ENCODE peak calls at places on chromosomes 16 and 17, in eight cellular contexts. One of them, this sample, is unnamed.

GRCh38 chr17:4980644-4981216 is 6.7 kb downstream of the CAMTA2 start:
- DNase-seq in IMR-90: peak; percentile 46
- DNase-seq in HFFc6: no peak
- DNase-seq in left ventricle myocardium inferior: no peak
- DNase-seq in AG09319: no peak
- DNase-seq in pancreas: no peak
- DNase-seq in progenitor cell of endocrine pancreas: peak; percentile 46
- DNase-seq in foreskin fibroblast: peak; percentile 66
- DNase-seq in this sample: peak; percentile 64

GRCh38 chr16:25501530-25502255 is 190.1 kb upstream of the HS3ST4 start:
- DNase-seq in IMR-90: no peak
- DNase-seq in HFFc6: no peak
- DNase-seq in foreskin fibroblast: peak; percentile 2
- DNase-seq in AG09319: no peak
- DNase-seq in progenitor cell of endocrine pancreas: no peak
- DNase-seq in pancreas: no peak
- DNase-seq in left ventricle myocardium inferior: no peak
- DNase-seq in this sample: no peak

GRCh38 chr17:43360376-43360738 is 38.4 kb upstream of the ARL4D start:
- DNase-seq in IMR-90: peak; percentile 97
- DNase-seq in progenitor cell of endocrine pancreas: no peak
- DNase-seq in foreskin fibroblast: peak; percentile 78
- DNase-seq in pancreas: no peak
- DNase-seq in HFFc6: peak; percentile 97
- DNase-seq in AG09319: peak; percentile 57
- DNase-seq in left ventricle myocardium inferior: no peak
- DNase-seq in this sample: no peak

GRCh38 chr16:89383095-89384003 is 107.0 kb downstream of the ANKRD11 start:
- DNase-seq in AG09319: no peak
- DNase-seq in pancreas: peak; percentile 65
- DNase-seq in left ventricle myocardium inferior: peak; percentile 49
- DNase-seq in HFFc6: no peak
- DNase-seq in IMR-90: peak; percentile 47
- DNase-seq in progenitor cell of endocrine pancreas: peak; percentile 21
- DNase-seq in foreskin fibroblast: peak; percentile 73
- DNase-seq in this sample: no peak

GRCh38 chr17:83096401-83097220 is 17.2 kb downstream of the METRNL start:
- DNase-seq in IMR-90: no peak
- DNase-seq in pancreas: peak; percentile 86
- DNase-seq in AG09319: no peak
- DNase-seq in left ventricle myocardium inferior: no peak
- DNase-seq in foreskin fibroblast: peak; percentile 14
- DNase-seq in progenitor cell of endocrine pancreas: no peak
- DNase-seq in HFFc6: no peak
- DNase-seq in this sample: no peak

GRCh38 chr16:10572611-10573010 is 7.8 kb downstream of the EMP2 start:
- DNase-seq in pancreas: no peak
- DNase-seq in progenitor cell of endocrine pancreas: no peak
- DNase-seq in AG09319: no peak
- DNase-seq in HFFc6: no peak
- DNase-seq in left ventricle myocardium inferior: no peak
- DNase-seq in IMR-90: no peak
- DNase-seq in foreskin fibroblast: no peak
- DNase-seq in this sample: no peak

GRCh38 chr16:71367243-71367976 is 8.9 kb downstream of the CALB2 start:
- DNase-seq in HFFc6: peak; percentile 55
- DNase-seq in AG09319: no peak
- DNase-seq in foreskin fibroblast: peak; percentile 38
- DNase-seq in left ventricle myocardium inferior: no peak
- DNase-seq in progenitor cell of endocrine pancreas: peak; percentile 40
- DNase-seq in IMR-90: peak; percentile 21
- DNase-seq in pancreas: peak; percentile 30
- DNase-seq in this sample: peak; percentile 70

GRCh38 chr16:8863594-8864424 is 5.0 kb downstream of the CARHSP1 start:
- DNase-seq in foreskin fibroblast: peak; percentile 44
- DNase-seq in IMR-90: no peak
- DNase-seq in pancreas: peak; percentile 90
- DNase-seq in progenitor cell of endocrine pancreas: no peak
- DNase-seq in left ventricle myocardium inferior: peak; percentile 45
- DNase-seq in AG09319: no peak
- DNase-seq in HFFc6: no peak
- DNase-seq in this sample: no peak

GRCh38 chr17:69593716-69594115 is 179.2 kb downstream of the MAP2K6 start:
- DNase-seq in HFFc6: no peak
- DNase-seq in pancreas: no peak
- DNase-seq in IMR-90: no peak
- DNase-seq in AG09319: no peak
- DNase-seq in foreskin fibroblast: no peak
- DNase-seq in progenitor cell of endocrine pancreas: no peak
- DNase-seq in left ventricle myocardium inferior: no peak
- DNase-seq in this sample: no peak

GRCh38 chr17:50909765-50910661 is 43.9 kb upstream of the TOB1 start:
- DNase-seq in pancreas: no peak
- DNase-seq in left ventricle myocardium inferior: no peak
- DNase-seq in HFFc6: no peak
- DNase-seq in IMR-90: no peak
- DNase-seq in progenitor cell of endocrine pancreas: no peak
- DNase-seq in AG09319: no peak
- DNase-seq in foreskin fibroblast: no peak
- DNase-seq in this sample: no peak

GRCh38 chr16:46916980-46917379 is 32.8 kb downstream of the GPT2 start:
- DNase-seq in AG09319: no peak
- DNase-seq in pancreas: no peak
- DNase-seq in foreskin fibroblast: no peak
- DNase-seq in progenitor cell of endocrine pancreas: no peak
- DNase-seq in IMR-90: peak; percentile 15
- DNase-seq in HFFc6: no peak
- DNase-seq in left ventricle myocardium inferior: no peak
- DNase-seq in this sample: no peak

GRCh38 chr17:45284176-45285140 is 22.6 kb upstream of the SPATA32 start:
- DNase-seq in left ventricle myocardium inferior: peak; percentile 75
- DNase-seq in progenitor cell of endocrine pancreas: no peak
- DNase-seq in IMR-90: no peak
- DNase-seq in pancreas: no peak
- DNase-seq in foreskin fibroblast: no peak
- DNase-seq in HFFc6: no peak
- DNase-seq in AG09319: no peak
- DNase-seq in this sample: no peak

GRCh38 chr16:70253291-70254094 is 1.8 kb upstream of the EXOSC6 start:
- DNase-seq in IMR-90: peak; percentile 36
- DNase-seq in pancreas: no peak
- DNase-seq in progenitor cell of endocrine pancreas: no peak
- DNase-seq in AG09319: no peak
- DNase-seq in foreskin fibroblast: peak; percentile 74
- DNase-seq in left ventricle myocardium inferior: no peak
- DNase-seq in HFFc6: peak; percentile 24
- DNase-seq in this sample: peak; percentile 60

GRCh38 chr16:48081656-48082055 is 74.1 kb downstream of the ABCC12 start:
- DNase-seq in AG09319: peak; percentile 11
- DNase-seq in IMR-90: peak; percentile 90
- DNase-seq in HFFc6: peak; percentile 89
- DNase-seq in pancreas: no peak
- DNase-seq in left ventricle myocardium inferior: no peak
- DNase-seq in foreskin fibroblast: peak; percentile 92
- DNase-seq in progenitor cell of endocrine pancreas: no peak
- DNase-seq in this sample: no peak

GRCh38 chr16:56793504-56793903 is 63.6 kb downstream of the NUP93 start:
- DNase-seq in AG09319: no peak
- DNase-seq in left ventricle myocardium inferior: no peak
- DNase-seq in progenitor cell of endocrine pancreas: no peak
- DNase-seq in foreskin fibroblast: peak; percentile 69
- DNase-seq in pancreas: no peak
- DNase-seq in HFFc6: peak; percentile 50
- DNase-seq in IMR-90: peak; percentile 51
- DNase-seq in this sample: no peak

GRCh38 chr16:12819126-12820117 is 15.7 kb upstream of the CPPED1 start:
- DNase-seq in IMR-90: peak; percentile 36
- DNase-seq in foreskin fibroblast: peak; percentile 68
- DNase-seq in progenitor cell of endocrine pancreas: peak; percentile 56
- DNase-seq in AG09319: peak; percentile 15
- DNase-seq in left ventricle myocardium inferior: peak; percentile 59
- DNase-seq in HFFc6: peak; percentile 33
- DNase-seq in pancreas: peak; percentile 46
- DNase-seq in this sample: peak; percentile 78

GRCh38 chr17:39601758-39602532 is 5.8 kb downstream of the NEUROD2 start:
- DNase-seq in HFFc6: no peak
- DNase-seq in AG09319: no peak
- DNase-seq in IMR-90: no peak
- DNase-seq in progenitor cell of endocrine pancreas: no peak
- DNase-seq in pancreas: no peak
- DNase-seq in foreskin fibroblast: no peak
- DNase-seq in left ventricle myocardium inferior: no peak
- DNase-seq in this sample: no peak

GRCh38 chr17:27633312-27634025 is 2.5 kb downstream of the LGALS9 start:
- DNase-seq in pancreas: peak; percentile 40
- DNase-seq in progenitor cell of endocrine pancreas: no peak
- DNase-seq in IMR-90: peak; percentile 12
- DNase-seq in left ventricle myocardium inferior: no peak
- DNase-seq in foreskin fibroblast: peak; percentile 37
- DNase-seq in AG09319: no peak
- DNase-seq in HFFc6: no peak
- DNase-seq in this sample: no peak

GRCh38 chr16:27826081-27826892 is 237.2 kb downstream of the GSG1L start:
- DNase-seq in IMR-90: no peak
- DNase-seq in left ventricle myocardium inferior: no peak
- DNase-seq in progenitor cell of endocrine pancreas: no peak
- DNase-seq in AG09319: no peak
- DNase-seq in foreskin fibroblast: no peak
- DNase-seq in HFFc6: no peak
- DNase-seq in pancreas: no peak
- DNase-seq in this sample: no peak

GRCh38 chr17:2996208-2996855 is 67.1 kb downstream of the OR1D5 start:
- DNase-seq in progenitor cell of endocrine pancreas: no peak
- DNase-seq in IMR-90: peak; percentile 65
- DNase-seq in HFFc6: no peak
- DNase-seq in foreskin fibroblast: peak; percentile 57
- DNase-seq in left ventricle myocardium inferior: no peak
- DNase-seq in AG09319: no peak
- DNase-seq in pancreas: peak; percentile 65
- DNase-seq in this sample: no peak

GRCh38 chr16:1346422-1347285 is 5.0 kb downstream of the TSR3 start:
- DNase-seq in progenitor cell of endocrine pancreas: no peak
- DNase-seq in left ventricle myocardium inferior: no peak
- DNase-seq in foreskin fibroblast: peak; percentile 36
- DNase-seq in HFFc6: no peak
- DNase-seq in IMR-90: no peak
- DNase-seq in AG09319: no peak
- DNase-seq in pancreas: peak; percentile 14
- DNase-seq in this sample: no peak
- TF ChIP-seq CTCF in progenitor cell of endocrine pancreas: no peak
- TF ChIP-seq CTCF in left ventricle myocardium inferior: no peak
- TF ChIP-seq CTCF in foreskin fibroblast: peak; percentile 5
- TF ChIP-seq CTCF in HFFc6: peak; percentile 49
- TF ChIP-seq CTCF in IMR-90: peak; percentile 12
- TF ChIP-seq CTCF in AG09319: no peak
- TF ChIP-seq CTCF in pancreas: no peak
- TF ChIP-seq CTCF in this sample: no peak

GRCh38 chr17:149231-149630 is 11.9 kb downstream of the SCGB1C2 start:
- DNase-seq in foreskin fibroblast: no peak
- DNase-seq in left ventricle myocardium inferior: no peak
- DNase-seq in AG09319: no peak
- DNase-seq in pancreas: peak; percentile 4
- DNase-seq in progenitor cell of endocrine pancreas: peak; percentile 3
- DNase-seq in IMR-90: no peak
- DNase-seq in HFFc6: no peak
- DNase-seq in this sample: no peak
- TF ChIP-seq CTCF in foreskin fibroblast: no peak
- TF ChIP-seq CTCF in left ventricle myocardium inferior: no peak
- TF ChIP-seq CTCF in AG09319: no peak
- TF ChIP-seq CTCF in pancreas: no peak
- TF ChIP-seq CTCF in progenitor cell of endocrine pancreas: no peak
- TF ChIP-seq CTCF in IMR-90: no peak
- TF ChIP-seq CTCF in HFFc6: no peak
- TF ChIP-seq CTCF in this sample: no peak

GRCh38 chr17:61158372-61158771 is 241.3 kb upstream of the TBX2 start:
- DNase-seq in foreskin fibroblast: no peak
- DNase-seq in progenitor cell of endocrine pancreas: no peak
- DNase-seq in AG09319: no peak
- DNase-seq in left ventricle myocardium inferior: no peak
- DNase-seq in pancreas: no peak
- DNase-seq in IMR-90: no peak
- DNase-seq in HFFc6: no peak
- DNase-seq in this sample: no peak

GRCh38 chr17:61155590-61156181 is 244.0 kb upstream of the TBX2 start:
- DNase-seq in IMR-90: no peak
- DNase-seq in pancreas: no peak
- DNase-seq in foreskin fibroblast: no peak
- DNase-seq in progenitor cell of endocrine pancreas: no peak
- DNase-seq in left ventricle myocardium inferior: no peak
- DNase-seq in AG09319: no peak
- DNase-seq in HFFc6: no peak
- DNase-seq in this sample: no peak

GRCh38 chr17:61159415-61159814 is 240.2 kb upstream of the TBX2 start:
- DNase-seq in IMR-90: peak; percentile 33
- DNase-seq in progenitor cell of endocrine pancreas: no peak
- DNase-seq in left ventricle myocardium inferior: no peak
- DNase-seq in AG09319: no peak
- DNase-seq in HFFc6: no peak
- DNase-seq in pancreas: no peak
- DNase-seq in foreskin fibroblast: no peak
- DNase-seq in this sample: no peak

GRCh38 chr17:61160789-61161440 is 238.7 kb upstream of the TBX2 start:
- DNase-seq in progenitor cell of endocrine pancreas: no peak
- DNase-seq in AG09319: no peak
- DNase-seq in HFFc6: no peak
- DNase-seq in foreskin fibroblast: no peak
- DNase-seq in IMR-90: no peak
- DNase-seq in pancreas: no peak
- DNase-seq in left ventricle myocardium inferior: no peak
- DNase-seq in this sample: no peak

GRCh38 chr17:61157246-61157887 is 242.3 kb upstream of the TBX2 start:
- DNase-seq in pancreas: no peak
- DNase-seq in AG09319: peak; percentile 61
- DNase-seq in HFFc6: peak; percentile 38
- DNase-seq in progenitor cell of endocrine pancreas: no peak
- DNase-seq in foreskin fibroblast: peak; percentile 74
- DNase-seq in IMR-90: peak; percentile 71
- DNase-seq in left ventricle myocardium inferior: no peak
- DNase-seq in this sample: no peak
- TF ChIP-seq CTCF in pancreas: no peak
- TF ChIP-seq CTCF in AG09319: no peak
- TF ChIP-seq CTCF in HFFc6: peak; percentile 38
- TF ChIP-seq CTCF in progenitor cell of endocrine pancreas: no peak
- TF ChIP-seq CTCF in foreskin fibroblast: no peak
- TF ChIP-seq CTCF in IMR-90: peak; percentile 12
- TF ChIP-seq CTCF in left ventricle myocardium inferior: no peak
- TF ChIP-seq CTCF in this sample: peak; percentile 38

DNA sequence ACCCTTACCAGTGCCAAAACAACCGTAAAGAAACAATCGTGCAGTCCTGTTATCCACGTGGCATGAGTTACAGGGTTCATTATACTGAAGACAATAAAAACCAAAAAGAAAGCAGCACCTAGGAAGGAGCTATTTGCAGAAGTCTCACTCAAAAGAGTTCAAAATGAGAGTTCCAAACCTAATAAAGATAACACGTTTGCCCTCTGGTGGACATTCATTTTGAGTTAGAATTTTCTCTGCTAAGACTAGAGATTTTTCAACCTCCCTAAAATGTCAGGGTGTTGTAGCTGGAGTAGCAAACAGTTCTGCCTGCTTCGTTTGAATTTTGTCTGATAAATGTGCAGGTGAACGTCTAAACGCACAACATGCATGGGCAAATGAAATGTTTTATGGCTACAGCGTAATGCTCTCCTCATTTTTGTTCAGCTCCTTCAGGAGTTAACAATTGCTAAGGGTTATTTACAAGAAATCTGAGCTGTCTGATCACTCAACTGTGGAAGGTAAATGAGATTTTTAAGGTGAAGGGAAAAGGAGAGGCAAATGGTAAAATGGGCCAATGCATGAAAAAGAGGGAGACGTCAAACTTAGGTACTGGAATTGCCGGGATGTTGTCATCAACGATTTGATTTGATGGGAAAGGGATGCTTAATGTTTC is 1067.9 kb upstream of the EEF2KMT start:
- DNase-seq in pancreas: no peak
- DNase-seq in HFFc6: peak; percentile 7
- DNase-seq in foreskin fibroblast: peak; percentile 0
- DNase-seq in IMR-90: no peak
- DNase-seq in progenitor cell of endocrine pancreas: no peak
- DNase-seq in left ventricle myocardium inferior: no peak
- DNase-seq in AG09319: no peak
- DNase-seq in this sample: no peak
- TF ChIP-seq CTCF in pancreas: no peak
- TF ChIP-seq CTCF in HFFc6: peak; percentile 70
- TF ChIP-seq CTCF in foreskin fibroblast: no peak
- TF ChIP-seq CTCF in IMR-90: no peak
- TF ChIP-seq CTCF in progenitor cell of endocrine pancreas: peak; percentile 48
- TF ChIP-seq CTCF in left ventricle myocardium inferior: no peak
- TF ChIP-seq CTCF in AG09319: no peak
- TF ChIP-seq CTCF in this sample: peak; percentile 61